ENCODE peak calls at places on chromosomes 6 and 20, in four cellular contexts. Z is activated T-helper 1 cell treated with anti-CD3 and anti-CD28 coated beads, Interleukin-12 subunit alpha, Interleukin-12 subunit beta, Interleukin-2, Interleukin-4 antibody, amounts not matched to agents 30 ng/mL and 10 ng/mL and 1 ng/mL, durations not matched to agents 14 hours and 24 hours and 36 hours; R is mucosa of gallbladder; M is HEK293T. B is an unnamed sample.

GRCh38 chr6:77334093-77334492 is 129.2 kb downstream of the HTR1B start:
- DNase-seq in R (no peak), M (no peak), Z (no peak), B (no peak)

GRCh38 chr6:160069459-160069858 is 52.2 kb upstream of the SLC22A1 start:
- DNase-seq in M (no peak), R (no peak), Z (no peak), B (no peak)

GRCh38 chr20:12262747-12263146 is 345.1 kb downstream of the BTBD3 start:
- DNase-seq in Z (no peak), R (peak), M (no peak), B (no peak)

GRCh38 chr20:53411129-53411528 is 182.5 kb downstream of the ZNF217 start:
- DNase-seq in Z (no peak), R (no peak), M (no peak), B (no peak)

GRCh38 chr20:2300420-2300819 is 4.6 kb downstream of the TGM3 start:
- DNase-seq in Z (no peak), M (no peak), R (peak), B (no peak)

GRCh38 chr6:169145476-169145875 is 108.2 kb downstream of the THBS2 start:
- DNase-seq in Z (no peak), M (no peak), R (no peak), B (no peak)

GRCh38 chr6:32192608-32193039 is at the start of gene GPSM3:
- DNase-seq in R (no peak), M (no peak), Z (peak), B (no peak)

GRCh38 chr6:6972456-6972855 is 135.3 kb upstream of the RREB1 start:
- DNase-seq in R (no peak), M (no peak), Z (no peak), B (peak)

GRCh38 chr6:109897025-109897424 is 81.1 kb upstream of the GPR6 start:
- DNase-seq in Z (no peak), M (no peak), R (no peak), B (no peak)

GRCh38 chr20:11982958-11983470 is 65.3 kb downstream of the BTBD3 start:
- DNase-seq in Z (no peak), R (no peak), M (no peak), B (no peak)

GRCh38 chr6:134416501-134417154 is 98.7 kb upstream of the SGK1 start:
- DNase-seq in Z (no peak), M (no peak), R (no peak), B (no peak)

B was measured in NT2/D1.